ENCODE peak calls at places on chromosomes 13 and 19, in six cellular contexts. One of them, this sample, is unnamed.

GRCh38 chr13:73940098-73940497 is 194.1 kb downstream of the KLF12 start:
- DNase-seq in tibial artery: no peak
- DNase-seq in transverse colon: no peak
- DNase-seq in endothelial cell of umbilical vein: no peak
- DNase-seq in right lobe of liver: no peak
- DNase-seq in thoracic aorta: no peak
- DNase-seq in this sample: no peak

GRCh38 chr19:28940751-28941500 is 272.0 kb downstream of the UQCRFS1 start:
- DNase-seq in tibial artery: no peak
- DNase-seq in transverse colon: no peak
- DNase-seq in endothelial cell of umbilical vein: no peak
- DNase-seq in right lobe of liver: no peak
- DNase-seq in thoracic aorta: no peak
- DNase-seq in this sample: no peak

GRCh38 chr13:94703721-94704314 is 8.5 kb downstream of the SOX21 start:
- DNase-seq in tibial artery: no peak
- DNase-seq in transverse colon: no peak
- DNase-seq in endothelial cell of umbilical vein: no peak
- DNase-seq in right lobe of liver: no peak
- DNase-seq in thoracic aorta: no peak
- DNase-seq in this sample: no peak

GRCh38 chr19:38385057-38385803 is 2.6 kb downstream of the GGN start:
- DNase-seq in tibial artery: no peak
- DNase-seq in transverse colon: no peak
- DNase-seq in endothelial cell of umbilical vein: no peak
- DNase-seq in right lobe of liver: no peak
- DNase-seq in thoracic aorta: no peak
- DNase-seq in this sample: no peak

GRCh38 chr13:23876265-23876664 is 12.9 kb downstream of the MIPEP start:
- DNase-seq in tibial artery: no peak
- DNase-seq in transverse colon: peak; percentile 24
- DNase-seq in endothelial cell of umbilical vein: no peak
- DNase-seq in right lobe of liver: no peak
- DNase-seq in thoracic aorta: no peak
- DNase-seq in this sample: no peak

GRCh38 chr19:13220847-13221246 is 70.6 kb downstream of the IER2 start:
- DNase-seq in tibial artery: no peak
- DNase-seq in transverse colon: no peak
- DNase-seq in endothelial cell of umbilical vein: no peak
- DNase-seq in right lobe of liver: no peak
- DNase-seq in thoracic aorta: no peak
- DNase-seq in this sample: no peak

GRCh38 chr13:32257649-32258048 is 57.5 kb downstream of the ZAR1L start:
- DNase-seq in tibial artery: no peak
- DNase-seq in transverse colon: no peak
- DNase-seq in endothelial cell of umbilical vein: no peak
- DNase-seq in right lobe of liver: no peak
- DNase-seq in thoracic aorta: no peak
- DNase-seq in this sample: no peak

GRCh38 chr19:56966225-56966696 is 125.7 kb upstream of the PEG3 start:
- DNase-seq in tibial artery: no peak
- DNase-seq in transverse colon: no peak
- DNase-seq in endothelial cell of umbilical vein: no peak
- DNase-seq in right lobe of liver: no peak
- DNase-seq in thoracic aorta: no peak
- DNase-seq in this sample: no peak

GRCh38 chr19:31742249-31742648 is 393.0 kb upstream of the TSHZ3 start:
- DNase-seq in tibial artery: no peak
- DNase-seq in transverse colon: no peak
- DNase-seq in endothelial cell of umbilical vein: no peak
- DNase-seq in right lobe of liver: no peak
- DNase-seq in thoracic aorta: no peak
- DNase-seq in this sample: no peak
- H3K27ac ChIP-seq in tibial artery: no peak overlapping the region
- H3K27ac ChIP-seq in transverse colon: no peak overlapping the region
- H3K27ac ChIP-seq in endothelial cell of umbilical vein: no peak overlapping the region
- H3K27ac ChIP-seq in right lobe of liver: no peak overlapping the region
- H3K27ac ChIP-seq in thoracic aorta: no peak overlapping the region
- H3K27ac ChIP-seq in this sample: no peak overlapping the region

GRCh38 chr19:15299568-15300409 is 32.5 kb downstream of the BRD4 start:
- DNase-seq in tibial artery: no peak
- DNase-seq in transverse colon: no peak
- DNase-seq in endothelial cell of umbilical vein: no peak
- DNase-seq in right lobe of liver: no peak
- DNase-seq in thoracic aorta: no peak
- DNase-seq in this sample: no peak
- H3K4me1 ChIP-seq in tibial artery: peaks cover 78% of the 10 kb centered on the region
- H3K4me1 ChIP-seq in transverse colon: peaks cover 94% of the 10 kb centered on the region
- H3K4me1 ChIP-seq in endothelial cell of umbilical vein: peaks cover 2% of the 10 kb centered on the region
- H3K4me1 ChIP-seq in right lobe of liver: peaks cover 61% of the 10 kb centered on the region
- H3K4me1 ChIP-seq in thoracic aorta: peaks cover 75% of the 10 kb centered on the region
- H3K4me1 ChIP-seq in this sample: peaks cover 38% of the 10 kb centered on the region

DNA sequence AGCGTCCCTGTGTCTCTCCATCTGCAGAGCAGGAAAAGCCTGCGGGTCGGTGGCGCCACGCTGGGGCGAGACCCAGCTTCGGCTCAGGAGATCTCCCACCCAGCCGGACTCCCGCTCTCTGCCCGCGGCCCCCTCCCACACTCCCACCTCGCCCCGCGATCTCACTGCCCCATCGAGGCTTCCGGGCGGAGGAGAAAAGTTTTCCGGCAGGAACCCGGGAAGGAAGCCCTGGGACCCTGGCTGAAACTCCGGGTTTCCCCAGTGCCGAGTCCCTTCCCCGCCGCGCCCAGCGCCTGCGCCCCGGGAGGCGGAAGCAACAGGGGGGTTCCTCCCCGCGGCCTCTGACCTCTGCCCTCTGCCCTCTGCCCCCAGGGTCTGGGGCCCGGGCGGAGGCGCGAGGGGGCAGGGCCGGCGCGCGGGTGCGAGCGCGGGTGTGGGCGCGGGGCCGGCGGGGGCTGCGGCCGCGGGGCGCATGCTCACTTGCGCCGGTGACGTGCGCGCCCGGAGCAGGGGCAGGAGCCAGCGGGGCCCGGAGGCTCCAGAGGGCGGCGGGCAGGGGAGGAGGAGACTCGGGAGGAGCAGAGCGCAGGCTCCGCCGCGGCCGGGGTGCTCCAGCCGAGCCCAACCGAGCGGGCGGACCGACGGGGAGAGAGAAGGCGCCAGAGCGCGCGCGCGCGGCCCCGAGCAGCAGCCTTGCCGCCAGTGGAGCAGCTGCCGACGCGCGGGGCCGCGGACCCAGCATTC is at the start of gene ATP11A:
- DNase-seq in tibial artery: peak; percentile 86
- DNase-seq in transverse colon: peak; percentile 91
- DNase-seq in endothelial cell of umbilical vein: peak; percentile 90
- DNase-seq in right lobe of liver: peak; percentile 95
- DNase-seq in thoracic aorta: peak; percentile 65
- DNase-seq in this sample: peak; percentile 98
- TF ChIP-seq CTCF in tibial artery: no peak
- TF ChIP-seq CTCF in transverse colon: no peak
- TF ChIP-seq CTCF in endothelial cell of umbilical vein: no peak
- TF ChIP-seq CTCF in right lobe of liver: no peak
- TF ChIP-seq CTCF in thoracic aorta: no peak
- TF ChIP-seq CTCF in this sample: no peak

DNA sequence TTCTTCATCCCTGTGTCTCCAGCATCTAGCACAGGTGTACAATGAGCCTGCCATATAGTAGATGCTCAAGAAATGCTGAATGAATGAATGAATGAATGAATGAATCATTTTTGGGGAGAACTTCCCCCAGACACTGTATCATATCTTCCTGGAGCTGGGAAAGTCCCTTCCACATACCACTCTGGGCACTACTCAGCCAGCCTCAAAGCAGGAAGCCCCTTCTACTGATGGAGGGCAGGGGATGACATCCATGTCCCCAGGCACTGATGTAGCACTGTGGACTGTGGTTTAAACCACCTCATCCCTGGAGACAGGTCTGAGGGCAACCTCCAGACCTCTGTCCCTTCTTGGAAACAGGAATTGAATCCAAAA is 4.8 kb downstream of the GNA15 start:
- DNase-seq in tibial artery: no peak
- DNase-seq in transverse colon: no peak
- DNase-seq in endothelial cell of umbilical vein: no peak
- DNase-seq in right lobe of liver: no peak
- DNase-seq in thoracic aorta: no peak
- DNase-seq in this sample: no peak
- H3K27ac ChIP-seq in tibial artery: no peak overlapping the region
- H3K27ac ChIP-seq in transverse colon: no peak overlapping the region
- H3K27ac ChIP-seq in endothelial cell of umbilical vein: peak overlapping the region; percentile 97
- H3K27ac ChIP-seq in right lobe of liver: no peak overlapping the region
- H3K27ac ChIP-seq in thoracic aorta: no peak overlapping the region
- H3K27ac ChIP-seq in this sample: no peak overlapping the region

This sample was measured in kidney.